ENCODE peak calls at places on chromosomes 6 and 20, in seven cellular contexts. T is sciatic nerve; H is iris pigment epithelial cell; A is activated CD8-positive, alpha-beta memory T cell treated with anti-CD3 and anti-CD28 coated beads, Interleukin-2, amount 10 ng/mL, durations not matched to agents 7 days and 5 days; K is AG04450; Q is NCI-H460; B is T-helper 9 cell. M is an unnamed sample.
A peak's percentile ranks its signal among the peaks of the same experiment; 100 is the strongest.

GRCh38 chr6:161228911-161229591 is 44.8 kb downstream of the AGPAT4 start:
- DNase-seq in T (no peak), H (peak; percentile 96), A (no peak), K (peak; percentile 65), Q (no peak), B (no peak), M (no peak)

GRCh38 chr6:32226434-32226833 is 2.6 kb upstream of the NOTCH4 start:
- DNase-seq in T (no peak), H (no peak), A (no peak), K (no peak), Q (no peak), B (no peak), M (no peak)

GRCh38 chr6:114051031-114051430 is 80.1 kb upstream of the HDAC2 start:
- DNase-seq in T (no peak), H (no peak), A (no peak), K (no peak), Q (no peak), B (no peak), M (no peak)

GRCh38 chr6:13079096-13079758 is 249.1 kb downstream of the TBC1D7 start:
- DNase-seq in T (no peak), H (no peak), A (no peak), K (no peak), Q (no peak), B (no peak), M (no peak)

GRCh38 chr6:108562503-108562993 is 1.8 kb downstream of the FOXO3 start:
- DNase-seq in T (peak; percentile 79), H (peak; percentile 82), A (no peak), K (no peak), Q (no peak), B (no peak), M (no peak)

GRCh38 chr6:136723780-136724179 is 68.5 kb downstream of the MAP3K5 start:
- DNase-seq in T (no peak), H (no peak), A (peak; percentile 64), K (no peak), Q (no peak), B (peak; percentile 24), M (peak; percentile 30)

GRCh38 chr6:393391-394221 is 2.1 kb downstream of the IRF4 start:
- DNase-seq in T (no peak), H (no peak), A (peak; percentile 55), K (no peak), Q (no peak), B (no peak), M (peak; percentile 48)

GRCh38 chr6:161584051-161584450 is 310.2 kb upstream of the AGPAT4 start:
- DNase-seq in T (no peak), H (no peak), A (no peak), K (no peak), Q (no peak), B (no peak), M (no peak)

GRCh38 chr6:137145421-137145820 is 28.0 kb downstream of the IL22RA2 start:
- DNase-seq in T (no peak), H (peak; percentile 60), A (no peak), K (no peak), Q (no peak), B (no peak), M (no peak)

GRCh38 chr20:38275815-38276550 is 15.4 kb upstream of the KIAA1755 start:
- DNase-seq in T (no peak), H (peak; percentile 93), A (no peak), K (peak; percentile 57), Q (peak; percentile 47), B (no peak), M (no peak)

GRCh38 chr20:40643891-40644290 is 45.1 kb downstream of the MAFB start:
- DNase-seq in T (no peak), H (no peak), A (no peak), K (no peak), Q (no peak), B (no peak), M (no peak)

GRCh38 chr6:35919827-35920751 is 809 bp downstream of the SRPK1 start:
- DNase-seq in T (no peak), H (peak; percentile 88), A (peak; percentile 68), K (no peak), Q (no peak), B (peak; percentile 32), M (peak; percentile 19)

GRCh38 chr20:51910202-51911050 is 108.1 kb upstream of the SALL4 start:
- DNase-seq in T (no peak), H (peak; percentile 47), A (no peak), K (no peak), Q (no peak), B (no peak), M (no peak)

GRCh38 chr6:45445749-45446454 is 68.2 kb upstream of the SUPT3H start:
- DNase-seq in T (peak; percentile 71), H (peak; percentile 99), A (no peak), K (peak; percentile 98), Q (peak; percentile 94), B (peak; percentile 18), M (no peak)

GRCh38 chr6:157869673-157870302 is 46.7 kb downstream of the SNX9 start:
- DNase-seq in T (no peak), H (no peak), A (no peak), K (no peak), Q (no peak), B (no peak), M (no peak)

GRCh38 chr6:130020106-130020851 is 1.9 kb downstream of the L3MBTL3 start:
- DNase-seq in T (peak; percentile 72), H (peak; percentile 16), A (peak; percentile 73), K (no peak), Q (no peak), B (peak; percentile 38), M (peak; percentile 24)

GRCh38 chr6:150635906-150636514 is 36.3 kb downstream of the PLEKHG1 start:
- DNase-seq in T (no peak), H (no peak), A (no peak), K (no peak), Q (no peak), B (no peak), M (no peak)

GRCh38 chr6:99746261-99746895 is 139.7 kb downstream of the PRDM13 start:
- DNase-seq in T (no peak), H (peak; percentile 82), A (peak; percentile 68), K (peak; percentile 56), Q (peak; percentile 64), B (peak; percentile 16), M (peak; percentile 32)

GRCh38 chr6:5764401-5764955 is 242.2 kb downstream of the NRN1 start:
- DNase-seq in T (no peak), H (peak; percentile 37), A (no peak), K (peak; percentile 23), Q (no peak), B (no peak), M (peak; percentile 23)

GRCh38 chr6:14046476-14047068 is 71.0 kb upstream of the CD83 start:
- DNase-seq in T (no peak), H (peak; percentile 42), A (peak; percentile 61), K (no peak), Q (peak; percentile 38), B (no peak), M (peak; percentile 35)

GRCh38 chr20:32538526-32538918 is 46.6 kb downstream of the NOL4L start:
- DNase-seq in T (no peak), H (peak; percentile 20), A (peak; percentile 58), K (no peak), Q (no peak), B (peak; percentile 50), M (no peak)

GRCh38 chr20:63223121-63223825 is 7.3 kb upstream of the YTHDF1 start:
- DNase-seq in T (no peak), H (peak; percentile 26), A (peak; percentile 63), K (no peak), Q (peak; percentile 60), B (peak; percentile 31), M (peak; percentile 40)

GRCh38 chr20:667351-668034 is 8.1 kb downstream of the SCRT2 start:
- DNase-seq in T (peak; percentile 72), H (peak; percentile 45), A (peak; percentile 74), K (no peak), Q (no peak), B (peak; percentile 54), M (no peak)

GRCh38 chr20:9359561-9360308 is 154.7 kb upstream of the LAMP5 start:
- DNase-seq in T (peak; percentile 56), H (peak; percentile 70), A (no peak), K (no peak), Q (peak; percentile 63), B (no peak), M (peak; percentile 66)

GRCh38 chr6:390914-391558 is 516 bp upstream of the IRF4 start:
- DNase-seq in T (no peak), H (no peak), A (peak; percentile 75), K (no peak), Q (no peak), B (no peak), M (peak; percentile 71)

GRCh38 chr6:146781836-146782235 is 183.1 kb downstream of the ADGB start:
- DNase-seq in T (no peak), H (no peak), A (no peak), K (no peak), Q (no peak), B (no peak), M (no peak)

GRCh38 chr6:166375013-166375412 is 7.7 kb downstream of the MPC1 start:
- DNase-seq in T (no peak), H (no peak), A (no peak), K (no peak), Q (no peak), B (no peak), M (no peak)

GRCh38 chr6:147867827-147868226 is 359.3 kb downstream of the SAMD5 start:
- DNase-seq in T (no peak), H (peak; percentile 17), A (no peak), K (no peak), Q (no peak), B (no peak), M (no peak)

GRCh38 chr6:138837246-138837645 is 41.4 kb downstream of the ECT2L start:
- DNase-seq in T (no peak), H (no peak), A (no peak), K (no peak), Q (no peak), B (no peak), M (no peak)

GRCh38 chr6:18388942-18389341 is 1.8 kb downstream of the RNF144B start:
- DNase-seq in T (no peak), H (peak; percentile 92), A (no peak), K (peak; percentile 49), Q (no peak), B (no peak), M (no peak)